ENCODE peak calls at places on chromosomes 5 and 9, in six cellular contexts. C is breast epithelium; I is GM04503; V is Karpas-422; L is stimulated activated CD8-positive, alpha-beta memory T cell treated with anti-CD3 and anti-CD28 coated beads, Interleukin-15, amount 100 ng/mL, for 1 hour; D is bronchial epithelial cell. H is an unnamed sample.

GRCh38 chr9:109925810-109926209 is 145.8 kb downstream of the PALM2AKAP2 start:
- DNase-seq in C (no peak), I (no peak), V (no peak), L (no peak), D (no peak), H (no peak)

GRCh38 chr5:73236541-73237128 is 63.6 kb downstream of the TMEM174 start:
- DNase-seq in C (no peak), I (no peak), V (no peak), L (no peak), D (peak; percentile 96), H (no peak)

GRCh38 chr5:14556015-14556414 is 25.6 kb upstream of the OTULINL start:
- DNase-seq in C (no peak), I (no peak), V (no peak), L (no peak), D (no peak), H (no peak)

GRCh38 chr9:130535818-130536521 is 43.4 kb upstream of the FUBP3 start:
- DNase-seq in C (no peak), I (peak; percentile 25), V (no peak), L (no peak), D (peak; percentile 49), H (no peak)

GRCh38 chr9:134403682-134404301 is 77.5 kb downstream of the RXRA start:
- DNase-seq in C (no peak), I (peak; percentile 79), V (no peak), L (no peak), D (no peak), H (no peak)

GRCh38 chr5:140561753-140562523 is 2.5 kb downstream of the APBB3 start:
- DNase-seq in C (no peak), I (no peak), V (no peak), L (no peak), D (no peak), H (no peak)

GRCh38 chr5:149198148-149198547 is 56.9 kb downstream of the ABLIM3 start:
- DNase-seq in C (no peak), I (no peak), V (no peak), L (no peak), D (no peak), H (no peak)

GRCh38 chr5:120306331-120306730 is 157.8 kb upstream of the PRR16 start:
- DNase-seq in C (no peak), I (no peak), V (no peak), L (no peak), D (peak; percentile 75), H (no peak)

GRCh38 chr5:169258372-169259000 is 42.5 kb downstream of the SLIT3 start:
- DNase-seq in C (no peak), I (peak; percentile 96), V (no peak), L (no peak), D (no peak), H (no peak)

GRCh38 chr9:801399-802071 is 40.0 kb upstream of the DMRT1 start:
- DNase-seq in C (no peak), I (no peak), V (no peak), L (no peak), D (peak; percentile 76), H (no peak)

GRCh38 chr9:77989909-77990308 is 41.7 kb downstream of the GNAQ start:
- DNase-seq in C (no peak), I (no peak), V (no peak), L (no peak), D (no peak), H (no peak)

GRCh38 chr9:91452844-91453243 is 29.2 kb upstream of the NFIL3 start:
- DNase-seq in C (no peak), I (no peak), V (no peak), L (no peak), D (no peak), H (no peak)

GRCh38 chr9:121607434-121608248 is 43.8 kb upstream of the DAB2IP start:
- DNase-seq in C (no peak), I (no peak), V (no peak), L (no peak), D (peak; percentile 44), H (no peak)

GRCh38 chr9:107285292-107285691 is 2.2 kb downstream of the RAD23B start:
- DNase-seq in C (no peak), I (no peak), V (no peak), L (no peak), D (no peak), H (no peak)

GRCh38 chr9:33453286-33453882 is 6.0 kb upstream of the AQP3 start:
- DNase-seq in C (no peak), I (no peak), V (no peak), L (no peak), D (no peak), H (no peak)

GRCh38 chr9:4706971-4707622 is 27.7 kb downstream of the CDC37L1 start:
- DNase-seq in C (no peak), I (no peak), V (no peak), L (no peak), D (no peak), H (no peak)

GRCh38 chr5:56200856-56201638 is 32.1 kb downstream of the ANKRD55 start:
- DNase-seq in C (no peak), I (no peak), V (peak; percentile 78), L (peak; percentile 20), D (peak; percentile 77), H (no peak)

GRCh38 chr9:75147638-75148037 is 59.3 kb downstream of the OSTF1 start:
- DNase-seq in C (no peak), I (no peak), V (no peak), L (no peak), D (peak; percentile 10), H (no peak)

GRCh38 chr5:164266571-164266970 is 761.2 kb downstream of the MAT2B start:
- DNase-seq in C (no peak), I (no peak), V (no peak), L (no peak), D (no peak), H (no peak)

GRCh38 chr5:78526049-78526525 is 122.5 kb downstream of the LHFPL2 start:
- DNase-seq in C (no peak), I (peak; percentile 79), V (no peak), L (no peak), D (peak; percentile 97), H (no peak)

GRCh38 chr9:130174920-130175321 is 2.7 kb downstream of the NCS1 start:
- DNase-seq in C (no peak), I (no peak), V (no peak), L (no peak), D (no peak), H (no peak)

GRCh38 chr5:82858453-82859043 is 218.6 kb downstream of the TMEM167A start:
- DNase-seq in C (no peak), I (no peak), V (no peak), L (no peak), D (no peak), H (no peak)